ENCODE peak calls at places on chromosomes 13 and 19, in five cellular contexts. I, P, W, G and R are unnamed samples.

GRCh38 chr13:35649162-35649561 is 172.7 kb upstream of the MAB21L1 start:
- DNase-seq in W (no peak), G (no peak), P (no peak), I (no peak), R (no peak)

GRCh38 chr13:84641491-84641890 is 759.2 kb upstream of the SLITRK1 start:
- DNase-seq in G (no peak), P (no peak), I (no peak), W (no peak), R (no peak)

GRCh38 chr13:98650376-98651107 is 73.6 kb upstream of the STK24 start:
- DNase-seq in I (no peak), W (peak), P (peak), G (no peak), R (no peak)

GRCh38 chr13:98289339-98289935 is 112.4 kb upstream of the RNF113B start:
- DNase-seq in G (no peak), P (no peak), I (no peak), W (no peak), R (no peak)

GRCh38 chr13:109684836-109685602 is 101.4 kb downstream of the IRS2 start:
- DNase-seq in W (no peak), P (peak), I (peak), G (no peak), R (no peak)

GRCh38 chr19:45455707-45456499 is 11.9 kb upstream of the FOSB start:
- DNase-seq in G (peak), I (peak), P (peak), W (peak), R (peak)

GRCh38 chr13:113002206-113002821 is 33.3 kb downstream of the MCF2L start:
- DNase-seq in I (no peak), P (no peak), G (no peak), W (no peak), R (no peak)

GRCh38 chr13:30359999-30360398 is 52.6 kb upstream of the KATNAL1 start:
- DNase-seq in W (no peak), G (no peak), I (no peak), P (no peak), R (no peak)

GRCh38 chr19:17889609-17890214 is 18.0 kb downstream of the SLC5A5 start:
- DNase-seq in I (no peak), P (no peak), G (no peak), W (no peak), R (no peak)

GRCh38 chr19:19661675-19662251 is 1.7 kb downstream of the ATP13A1 start:
- DNase-seq in I (no peak), G (no peak), P (peak), W (no peak), R (peak)

GRCh38 chr13:95115525-95115924 is 185.7 kb downstream of the ABCC4 start:
- DNase-seq in P (peak), G (no peak), I (no peak), W (no peak), R (no peak)

GRCh38 chr13:40508112-40508511 is 158.3 kb downstream of the FOXO1 start:
- DNase-seq in I (no peak), P (no peak), W (no peak), G (no peak), R (no peak)

GRCh38 chr19:15727724-15728123 is at the start of gene OR10H2:
- DNase-seq in I (no peak), P (no peak), W (no peak), G (no peak), R (no peak)

GRCh38 chr19:53808710-53809125 is 15.4 kb downstream of the NLRP12 start:
- DNase-seq in P (no peak), G (no peak), I (no peak), W (no peak), R (no peak)

GRCh38 chr13:113902956-113903355 is 39.1 kb upstream of the GAS6 start:
- DNase-seq in G (peak), I (no peak), P (no peak), W (peak), R (no peak)

GRCh38 chr19:28437390-28438346 is 775.3 kb downstream of the UQCRFS1 start:
- DNase-seq in P (no peak), I (no peak), G (no peak), W (no peak), R (no peak)

GRCh38 chr13:93476175-93476574 is 249.6 kb downstream of the GPC6 start:
- DNase-seq in G (no peak), I (no peak), W (no peak), P (no peak), R (no peak)

GRCh38 chr13:26719356-26719945 is 41.1 kb downstream of the GPR12 start:
- DNase-seq in I (no peak), W (no peak), G (no peak), P (no peak), R (no peak)

GRCh38 chr19:39299404-39299803 is 3.2 kb downstream of the IFNL1 start:
- DNase-seq in P (peak), I (no peak), W (no peak), G (no peak), R (no peak)

GRCh38 chr19:39275578-39275977 is 7.4 kb downstream of the IFNL2 start:
- DNase-seq in G (no peak), I (no peak), P (no peak), W (no peak), R (no peak)

GRCh38 chr13:96994030-96994848 is at the start of gene OXGR1:
- DNase-seq in I (no peak), P (no peak), W (no peak), G (no peak), R (no peak)

GRCh38 chr13:82717249-82717648 is 1165.0 kb downstream of the SLITRK1 start:
- DNase-seq in W (no peak), P (no peak), I (no peak), G (no peak), R (no peak)

GRCh38 chr19:52658595-52658994 is 20.4 kb upstream of the ZNF83 start:
- DNase-seq in W (peak), P (no peak), I (no peak), G (no peak), R (no peak)

GRCh38 chr19:39144487-39145071 is 19.0 kb downstream of the PAK4 start:
- DNase-seq in I (no peak), P (no peak), W (no peak), G (no peak), R (no peak)

GRCh38 chr19:19434483-19435045 is 29.1 kb downstream of the GATAD2A start:
- DNase-seq in I (peak), G (no peak), W (no peak), P (no peak), R (peak)

DNA sequence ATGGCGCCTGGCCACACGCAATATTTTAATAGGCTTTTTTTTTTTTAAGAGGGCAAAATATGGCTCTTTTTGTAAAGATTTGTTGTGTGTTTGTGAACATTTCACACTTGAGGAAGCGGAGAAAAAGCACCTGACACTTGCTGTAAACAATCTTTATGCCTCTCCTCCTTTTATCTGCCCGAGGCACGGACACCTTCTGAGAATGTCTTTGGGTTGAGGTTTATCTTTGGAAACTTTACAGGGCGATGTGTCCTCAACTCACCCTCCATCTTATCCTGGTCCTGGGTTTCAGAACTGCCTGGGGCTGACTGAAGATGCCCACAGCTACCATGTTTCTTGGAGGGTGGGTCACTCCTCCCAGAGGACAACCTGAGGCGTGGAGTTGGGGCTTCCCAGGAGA is 44.0 kb downstream of the ZNF627 start:
- DNase-seq in I (no peak), G (no peak), W (no peak), P (no peak), R (no peak)
- TF ChIP-seq POLR2A in I (no peak), G (no peak), W (no peak), P (no peak), R (no peak)

DNA sequence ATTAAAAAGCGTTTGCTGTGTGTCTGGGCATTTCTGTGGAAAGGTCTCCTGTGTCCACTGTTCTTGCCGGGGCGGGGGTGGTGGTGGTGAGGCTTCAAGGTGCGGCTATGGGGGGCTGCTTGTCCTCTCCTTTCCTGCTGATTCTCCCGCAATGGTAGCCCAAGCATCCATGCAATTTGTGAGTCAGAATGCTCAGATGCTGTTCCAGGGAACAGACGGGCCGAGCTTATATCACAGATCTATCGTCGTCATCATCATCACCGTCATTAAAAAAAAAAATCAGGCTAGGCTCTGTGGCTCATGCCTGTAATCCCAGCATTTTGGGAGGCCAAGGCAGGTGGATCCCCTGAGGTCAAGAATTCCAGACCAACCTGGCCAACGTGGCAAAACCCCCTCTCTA is 162.6 kb downstream of the PTPRS start:
- DNase-seq in W (no peak), I (no peak), P (no peak), G (no peak), R (no peak)
- TF ChIP-seq POLR2A in W (no peak), I (no peak), P (no peak), G (no peak), R (no peak)

GRCh38 chr19:6692027-6692426 is 22.1 kb upstream of the TNFSF14 start:
- DNase-seq in I (no peak), W (no peak), P (no peak), G (no peak), R (no peak)

GRCh38 chr19:6691342-6691741 is 21.4 kb upstream of the TNFSF14 start:
- DNase-seq in I (no peak), P (no peak), G (no peak), W (no peak), R (no peak)

GRCh38 chr19:6694147-6694815 is 24.3 kb upstream of the TNFSF14 start:
- DNase-seq in W (no peak), G (no peak), P (no peak), I (no peak), R (no peak)

GRCh38 chr19:6693681-6694080 is 23.7 kb upstream of the TNFSF14 start:
- DNase-seq in I (no peak), W (no peak), G (no peak), P (no peak), R (no peak)

GRCh38 chr19:6693056-6693471 is 23.1 kb upstream of the TNFSF14 start:
- DNase-seq in P (no peak), I (no peak), W (no peak), G (no peak), R (no peak)
- TF ChIP-seq POLR2A in P (no peak), I (no peak), W (no peak), G (no peak), R (no peak)

GRCh38 chr19:49450405-49450804 is 1.2 kb downstream of the PIH1D1 start:
- DNase-seq in W (no peak), G (no peak), P (no peak), I (no peak), R (no peak)

GRCh38 chr19:49455729-49456128 is 2.7 kb downstream of the ALDH16A1 start:
- DNase-seq in W (no peak), I (no peak), P (no peak), G (no peak), R (no peak)

GRCh38 chr19:49453757-49454248 is 778 bp downstream of the ALDH16A1 start:
- DNase-seq in W (no peak), P (no peak), G (no peak), I (no peak), R (no peak)

GRCh38 chr19:49451430-49452181 is at the start of gene PIH1D1:
- DNase-seq in W (peak), I (peak), P (peak), G (peak), R (peak)

DNA sequence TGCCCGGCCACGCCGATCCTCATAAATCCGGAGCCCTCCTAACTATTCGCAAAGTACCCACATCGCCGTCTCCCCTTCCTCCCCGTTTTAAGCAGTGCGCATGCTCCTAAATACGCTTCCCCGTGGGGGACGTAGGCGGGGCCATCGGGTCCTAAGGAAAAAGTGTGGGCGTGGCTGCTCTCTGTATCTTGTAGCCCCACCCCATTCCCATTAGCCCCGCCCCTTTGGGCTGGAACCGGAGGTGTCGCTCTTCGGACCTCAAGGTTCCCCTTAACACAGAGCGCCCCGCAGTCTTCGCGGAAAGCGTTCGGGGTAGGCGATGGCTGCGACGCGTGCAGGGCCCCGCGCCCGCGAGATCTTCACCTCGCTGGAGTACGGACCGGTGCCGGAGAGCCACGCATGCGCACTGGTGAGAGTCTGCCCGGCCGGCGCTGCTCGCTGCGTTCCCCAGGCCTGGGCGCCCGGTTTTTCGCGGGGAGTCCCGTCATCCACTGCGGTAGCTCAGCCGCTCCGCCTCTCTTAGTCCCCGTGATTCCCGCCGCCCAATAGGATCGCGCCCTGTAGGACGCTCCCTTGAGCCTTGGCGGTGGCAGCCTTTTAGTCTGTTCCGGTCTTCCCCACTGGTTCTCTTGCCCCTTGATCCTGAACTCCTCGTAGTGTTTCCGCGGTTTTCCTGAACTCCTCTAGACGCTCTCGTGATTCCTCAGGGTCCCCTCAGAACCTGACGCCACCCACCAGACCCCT is at the start of gene ALDH16A1:
- DNase-seq in I (peak), W (peak), G (peak), P (peak), R (peak)
- TF ChIP-seq POLR2A in I (peak), W (peak), G (peak), P (peak), R (peak)

GRCh38 chr13:99822820-99823219 is 148.7 kb downstream of the ZIC5 start:
- DNase-seq in P (no peak), G (no peak), I (no peak), W (no peak), R (no peak)
- TF ChIP-seq POLR2A in P (no peak), G (no peak), I (no peak), W (no peak), R (no peak)

DNA sequence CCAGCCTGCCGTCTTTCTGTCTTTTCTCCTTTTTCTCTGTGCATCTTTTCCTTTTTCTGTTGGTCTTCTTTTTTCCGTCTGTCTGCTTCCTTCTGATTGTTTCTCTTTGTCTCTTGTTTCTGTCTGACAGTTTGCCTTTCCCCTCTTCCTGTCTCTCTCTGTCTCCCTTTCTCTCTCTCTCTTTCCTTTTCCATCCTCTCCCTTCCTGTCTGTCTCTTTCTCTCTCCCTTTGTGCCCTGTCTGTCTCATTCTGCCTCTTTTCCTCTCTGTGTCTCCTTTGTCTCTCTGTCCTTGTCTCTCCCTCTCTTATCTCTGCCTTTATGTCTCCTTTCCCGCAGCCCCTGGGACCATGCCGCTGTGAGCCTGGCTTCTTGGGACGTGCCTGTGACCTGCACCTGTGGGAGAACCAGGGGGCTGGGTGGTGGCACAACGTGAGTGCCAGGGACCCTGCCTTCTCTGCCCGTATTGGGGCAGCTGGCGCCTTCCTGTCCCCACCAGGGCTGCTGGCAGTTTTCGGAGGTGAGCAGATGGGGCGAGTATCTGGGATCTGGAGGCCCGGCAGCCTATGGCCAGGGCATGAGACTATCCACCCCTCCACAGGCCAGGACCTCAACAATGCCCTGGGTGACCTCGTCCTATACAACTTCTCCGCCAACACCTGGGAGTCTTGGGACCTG is 9.4 kb downstream of the MEGF8 start:
- DNase-seq in W (no peak), G (no peak), P (no peak), I (no peak), R (no peak)
- TF ChIP-seq POLR2A in W (no peak), G (no peak), P (no peak), I (no peak), R (no peak)